ENCODE peak calls at places on chromosomes 16 and 17, in seven cellular contexts. B is Panc1, V is mammary epithelial cell, C is heart right ventricle, J is body of pancreas, K is heart left ventricle, P is mucosa of descending colon. E is an unnamed sample.

GRCh38 chr17:21029032-21029431 is 13.8 kb downstream of the USP22 start:
- DNase-seq in B (no peak), V (peak; percentile 88), C (no peak), J (peak; percentile 65), K (no peak), P (no peak), E (no peak)

GRCh38 chr16:74936902-74937560 is 47.9 kb downstream of the WDR59 start:
- DNase-seq in B (no peak), V (peak; percentile 57), C (no peak), J (peak; percentile 28), K (no peak), P (no peak), E (peak; percentile 18)

GRCh38 chr16:4319454-4319853 is 3.6 kb downstream of the GLIS2 start:
- DNase-seq in B (no peak), V (peak; percentile 40), C (no peak), J (no peak), K (no peak), P (no peak), E (no peak)

GRCh38 chr16:13997933-13998332 is 73.2 kb upstream of the MRTFB start:
- DNase-seq in B (no peak), V (peak; percentile 16), C (no peak), J (peak; percentile 27), K (no peak), P (no peak), E (peak; percentile 84)

GRCh38 chr17:75086496-75087181 is 1.1 kb upstream of the SLC16A5 start:
- DNase-seq in B (no peak), V (no peak), C (no peak), J (no peak), K (no peak), P (no peak), E (no peak)

GRCh38 chr16:78249832-78250231 is 150.4 kb downstream of the WWOX start:
- DNase-seq in B (no peak), V (no peak), C (no peak), J (peak; percentile 52), K (no peak), P (no peak), E (no peak)

GRCh38 chr17:1710807-1711553 is 803 bp upstream of the TLCD2 start:
- DNase-seq in B (no peak), V (no peak), C (no peak), J (no peak), K (no peak), P (no peak), E (no peak)

GRCh38 chr16:57826040-57826434 is 23.7 kb upstream of the KIFC3 start:
- DNase-seq in B (no peak), V (no peak), C (no peak), J (no peak), K (no peak), P (no peak), E (no peak)

GRCh38 chr16:58938856-58939255 is 204.7 kb upstream of the GOT2 start:
- DNase-seq in B (no peak), V (no peak), C (no peak), J (no peak), K (no peak), P (no peak), E (no peak)

GRCh38 chr16:57297856-57298255 is 13.4 kb upstream of the PLLP start:
- DNase-seq in B (no peak), V (no peak), C (no peak), J (no peak), K (peak; percentile 26), P (no peak), E (no peak)

GRCh38 chr16:19356024-19356952 is 61.4 kb upstream of the TMC5 start:
- DNase-seq in B (no peak), V (no peak), C (no peak), J (no peak), K (no peak), P (no peak), E (no peak)

GRCh38 chr17:75468311-75468754 is 11.9 kb downstream of the TMEM94 start:
- DNase-seq in B (no peak), V (no peak), C (no peak), J (no peak), K (no peak), P (peak; percentile 34), E (no peak)

GRCh38 chr16:89422527-89422904 is 67.8 kb downstream of the ANKRD11 start:
- DNase-seq in B (peak; percentile 66), V (no peak), C (peak; percentile 38), J (no peak), K (peak; percentile 43), P (peak; percentile 33), E (no peak)

GRCh38 chr16:83539736-83540490 is 267.9 kb upstream of the HSBP1 start:
- DNase-seq in B (no peak), V (no peak), C (no peak), J (no peak), K (no peak), P (no peak), E (no peak)

GRCh38 chr17:8419305-8419704 is 16.4 kb upstream of the NDEL1 start:
- DNase-seq in B (no peak), V (no peak), C (no peak), J (no peak), K (no peak), P (no peak), E (no peak)
- H3K4me3 ChIP-seq in B (no peak overlapping the region), V (no peak overlapping the region), C (no peak overlapping the region), J (no peak overlapping the region), K (no peak overlapping the region), P (no peak overlapping the region), E (no peak overlapping the region)

DNA sequence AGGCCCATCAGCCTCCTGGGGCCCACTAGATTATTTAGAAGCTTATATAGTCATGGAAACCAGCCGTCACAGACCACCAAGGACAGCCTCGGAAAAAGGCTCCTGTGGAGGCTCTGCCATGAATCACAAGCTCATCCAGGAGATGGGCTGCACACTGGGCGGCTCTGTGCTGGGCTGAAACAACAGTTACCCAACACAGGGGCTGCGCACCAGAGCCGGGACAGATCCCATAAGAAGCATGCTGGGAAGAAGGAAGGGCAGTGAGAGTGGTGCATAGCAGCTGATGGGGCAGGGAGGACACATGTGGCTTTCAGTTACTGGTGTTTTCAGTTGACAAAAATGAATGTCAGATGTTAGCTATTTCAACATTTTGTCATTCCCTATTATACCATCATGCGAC is 67.7 kb upstream of the GSG1L start:
- DNase-seq in B (no peak), V (no peak), C (no peak), J (no peak), K (no peak), P (no peak), E (no peak)
- H3K36me3 ChIP-seq in B (peaks cover 25% of the 10 kb centered on the region), V (peaks cover 35% of the 10 kb centered on the region), C (peaks cover 4% of the 10 kb centered on the region), J (no peaks in the 10 kb centered on the region), K (peaks cover 91% of the 10 kb centered on the region), P (no peaks in the 10 kb centered on the region), E (peaks cover 1% of the 10 kb centered on the region)

GRCh38 chr16:72937360-72937759 is 110.6 kb downstream of the ZFHX3 start:
- DNase-seq in B (no peak), V (no peak), C (no peak), J (no peak), K (no peak), P (no peak), E (no peak)

GRCh38 chr16:72937916-72938315 is 110.0 kb downstream of the ZFHX3 start:
- DNase-seq in B (no peak), V (no peak), C (no peak), J (no peak), K (no peak), P (no peak), E (no peak)

GRCh38 chr16:72940886-72941285 is 107.0 kb downstream of the ZFHX3 start:
- DNase-seq in B (no peak), V (no peak), C (no peak), J (no peak), K (no peak), P (no peak), E (no peak)

GRCh38 chr16:72938426-72939164 is 109.3 kb downstream of the ZFHX3 start:
- DNase-seq in B (no peak), V (peak; percentile 32), C (peak; percentile 91), J (peak; percentile 82), K (peak; percentile 88), P (peak; percentile 80), E (no peak)

DNA sequence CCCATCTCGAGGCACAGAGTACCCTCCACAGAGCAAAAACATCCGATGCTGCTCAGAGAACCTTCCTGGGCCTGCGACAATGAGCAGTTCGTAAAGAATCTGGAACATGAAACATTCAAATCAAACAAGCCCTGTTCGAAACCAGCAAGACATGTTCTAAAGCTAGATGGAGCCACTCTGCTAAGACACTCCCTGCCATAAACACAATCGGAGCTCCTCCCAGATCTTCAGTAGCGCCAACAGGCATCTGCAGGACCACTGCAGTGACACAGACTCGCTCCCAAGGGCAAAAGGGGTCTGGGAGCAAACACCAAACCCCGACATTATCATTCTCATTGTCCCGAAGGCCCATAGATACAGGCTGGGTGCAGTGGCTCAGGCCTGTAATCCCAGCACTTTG is 108.7 kb downstream of the ZFHX3 start:
- DNase-seq in B (no peak), V (no peak), C (peak; percentile 55), J (no peak), K (no peak), P (no peak), E (no peak)
- TF ChIP-seq CTCF in B (no peak), V (no peak), C (peak; percentile 52), J (no peak), K (no peak), P (no peak), E (no peak)

DNA sequence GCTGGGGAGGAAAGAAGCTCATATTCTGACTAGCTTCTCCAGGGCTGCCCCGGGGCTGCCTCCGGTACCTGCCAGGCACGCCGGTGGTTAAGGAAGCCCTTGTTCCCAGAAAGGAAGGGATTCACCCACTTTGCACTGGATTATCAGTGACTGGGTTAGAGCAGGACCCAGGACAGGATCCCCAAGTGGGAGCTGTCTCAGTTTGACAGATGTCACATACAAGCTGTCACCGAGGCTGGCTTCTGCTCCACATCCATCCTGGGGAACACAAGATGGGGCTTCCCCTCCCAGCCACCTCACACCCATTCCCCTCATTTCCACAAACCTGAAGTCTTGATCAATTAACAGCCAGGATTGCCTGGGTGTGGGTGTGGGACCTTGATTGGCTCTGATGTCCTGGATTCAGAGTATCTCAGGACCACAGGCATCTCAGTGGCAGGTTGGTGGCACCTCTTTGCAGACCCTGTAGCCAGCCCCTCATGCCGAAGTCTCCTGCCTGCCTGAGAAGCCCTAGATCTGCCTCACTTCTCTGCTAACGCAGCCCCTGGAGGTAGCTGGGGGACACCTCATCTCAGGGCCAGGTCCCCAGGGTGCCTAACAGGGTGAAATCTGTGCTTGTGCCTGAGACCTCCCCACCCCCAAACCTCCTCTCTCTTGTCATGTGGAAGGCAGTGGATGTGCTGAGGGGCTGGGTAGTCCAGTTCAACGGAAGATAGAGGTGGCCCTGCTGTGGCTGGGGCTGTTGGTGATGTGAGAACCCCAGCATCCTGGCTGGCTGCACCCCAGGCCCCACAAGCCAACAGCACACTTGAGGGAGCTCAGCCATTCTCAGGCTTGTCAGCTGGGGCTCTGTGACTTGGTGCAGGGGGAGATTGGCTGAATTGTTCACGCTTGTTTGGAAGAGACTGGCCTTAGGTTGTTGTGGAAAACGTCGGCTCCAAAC is 1.4 kb downstream of the CACNG5 start:
- DNase-seq in B (no peak), V (no peak), C (no peak), J (no peak), K (no peak), P (no peak), E (no peak)
- H3K4me3 ChIP-seq in B (no peak overlapping the region), V (no peak overlapping the region), C (no peak overlapping the region), J (no peak overlapping the region), K (no peak overlapping the region), P (no peak overlapping the region), E (no peak overlapping the region)